ENCODE peak calls at places on chromosomes 13 and 19, in ten cellular contexts. G, T, A, V, L, I, U, W, H and N are unnamed samples.

GRCh38 chr13:40388617-40389016 is 277.8 kb downstream of the FOXO1 start:
- DNase-seq in G (no peak), T (no peak), A (no peak), V (peak; percentile 69), L (no peak), I (no peak), U (peak; percentile 53), W (peak; percentile 64), H (no peak), N (no peak)

GRCh38 chr19:46142294-46142693 is 5.7 kb upstream of the IGFL2 start:
- DNase-seq in G (no peak), T (no peak), A (no peak), V (no peak), L (no peak), I (no peak), U (no peak), W (no peak), H (no peak), N (no peak)

GRCh38 chr19:13938361-13939027 is at the start of gene PODNL1:
- DNase-seq in G (no peak), T (no peak), A (no peak), V (no peak), L (no peak), I (peak; percentile 43), U (no peak), W (no peak), H (no peak), N (no peak)

GRCh38 chr19:20640023-20640422 is 21.3 kb downstream of the ZNF626 start:
- DNase-seq in G (no peak), T (no peak), A (no peak), V (no peak), L (no peak), I (no peak), U (no peak), W (no peak), H (no peak), N (no peak)

GRCh38 chr19:53977991-53978731 is 13.3 kb upstream of the CACNG6 start:
- DNase-seq in G (peak; percentile 94), T (peak; percentile 98), A (peak; percentile 73), V (no peak), L (no peak), I (peak; percentile 97), U (no peak), W (no peak), H (peak; percentile 97), N (peak; percentile 90)

GRCh38 chr19:41265376-41266153 is 1.4 kb downstream of the HNRNPUL1 start:
- DNase-seq in G (no peak), T (no peak), A (no peak), V (no peak), L (no peak), I (peak; percentile 25), U (no peak), W (peak; percentile 24), H (no peak), N (no peak)

GRCh38 chr13:113651511-113652403 is 6.2 kb downstream of the ATP4B start:
- DNase-seq in G (no peak), T (peak; percentile 54), A (peak; percentile 33), V (no peak), L (no peak), I (no peak), U (no peak), W (peak; percentile 4), H (no peak), N (no peak)

GRCh38 chr19:40716031-40716654 is 543 bp downstream of the COQ8B start:
- DNase-seq in G (no peak), T (peak; percentile 91), A (peak; percentile 65), V (peak; percentile 65), L (no peak), I (peak; percentile 98), U (peak; percentile 40), W (no peak), H (peak; percentile 97), N (peak; percentile 49)

GRCh38 chr19:31160346-31160926 is 188.8 kb downstream of the TSHZ3 start:
- DNase-seq in G (no peak), T (no peak), A (no peak), V (no peak), L (no peak), I (no peak), U (no peak), W (no peak), H (no peak), N (no peak)

GRCh38 chr13:105442941-105443340 is 1092.5 kb downstream of the EFNB2 start:
- DNase-seq in G (no peak), T (no peak), A (no peak), V (no peak), L (no peak), I (peak; percentile 95), U (no peak), W (no peak), H (peak; percentile 79), N (no peak)

GRCh38 chr19:16897572-16898056 is 8.8 kb downstream of the F2RL3 start:
- DNase-seq in G (no peak), T (no peak), A (peak; percentile 72), V (no peak), L (no peak), I (no peak), U (no peak), W (peak; percentile 47), H (no peak), N (no peak)

GRCh38 chr13:48370815-48371214 is 42.1 kb downstream of the LPAR6 start:
- DNase-seq in G (no peak), T (no peak), A (no peak), V (no peak), L (no peak), I (no peak), U (no peak), W (no peak), H (no peak), N (no peak)

GRCh38 chr19:55484571-55485438 is at the start of gene NAT14:
- DNase-seq in G (peak; percentile 74), T (peak; percentile 75), A (peak; percentile 64), V (peak; percentile 56), L (peak; percentile 40), I (peak; percentile 55), U (peak; percentile 54), W (peak; percentile 53), H (no peak), N (peak; percentile 68)

GRCh38 chr19:48926909-48927308 is 6.6 kb upstream of the DHDH start:
- DNase-seq in G (no peak), T (peak; percentile 84), A (no peak), V (no peak), L (no peak), I (peak; percentile 98), U (no peak), W (peak; percentile 23), H (peak; percentile 87), N (no peak)

GRCh38 chr19:37999309-38000213 is 92.6 kb downstream of the SIPA1L3 start:
- DNase-seq in G (no peak), T (peak; percentile 93), A (peak; percentile 71), V (no peak), L (no peak), I (peak; percentile 99), U (no peak), W (no peak), H (peak; percentile 98), N (no peak)

GRCh38 chr13:45472171-45472705 is 7.5 kb downstream of the COG3 start:
- DNase-seq in G (no peak), T (no peak), A (no peak), V (no peak), L (no peak), I (peak; percentile 32), U (no peak), W (no peak), H (no peak), N (no peak)

GRCh38 chr13:73778242-73778864 is 355.9 kb downstream of the KLF12 start:
- DNase-seq in G (no peak), T (no peak), A (no peak), V (no peak), L (no peak), I (no peak), U (no peak), W (no peak), H (no peak), N (no peak)

GRCh38 chr13:23020246-23020843 is 160.4 kb upstream of the SGCG start:
- DNase-seq in G (peak; percentile 57), T (no peak), A (no peak), V (no peak), L (peak; percentile 41), I (peak; percentile 68), U (no peak), W (peak; percentile 42), H (peak; percentile 1), N (peak; percentile 48)

GRCh38 chr13:106484755-106485193 is 50.7 kb downstream of the EFNB2 start:
- DNase-seq in G (no peak), T (no peak), A (no peak), V (no peak), L (no peak), I (peak; percentile 45), U (no peak), W (no peak), H (no peak), N (no peak)

GRCh38 chr19:3801412-3802096 is 15.4 kb upstream of the MATK start:
- DNase-seq in G (peak; percentile 9), T (peak; percentile 52), A (no peak), V (peak; percentile 37), L (peak; percentile 35), I (no peak), U (peak; percentile 53), W (peak; percentile 37), H (no peak), N (no peak)

GRCh38 chr19:2286402-2287140 is 4.6 kb upstream of the PEAK3 start:
- DNase-seq in G (no peak), T (no peak), A (no peak), V (no peak), L (no peak), I (no peak), U (no peak), W (no peak), H (no peak), N (no peak)

GRCh38 chr13:47897411-47898050 is 103.5 kb downstream of the SUCLA2 start:
- DNase-seq in G (peak; percentile 2), T (no peak), A (no peak), V (no peak), L (no peak), I (peak; percentile 14), U (no peak), W (no peak), H (no peak), N (no peak)

GRCh38 chr19:28793391-28794168 is 419.4 kb downstream of the UQCRFS1 start:
- DNase-seq in G (peak; percentile 8), T (no peak), A (peak; percentile 38), V (no peak), L (no peak), I (no peak), U (no peak), W (no peak), H (no peak), N (peak; percentile 67)

GRCh38 chr19:43789029-43789428 is 8.3 kb upstream of the KCNN4 start:
- DNase-seq in G (no peak), T (no peak), A (no peak), V (no peak), L (no peak), I (peak; percentile 68), U (no peak), W (no peak), H (no peak), N (no peak)

GRCh38 chr13:85497652-85498051 is 301.6 kb downstream of the SLITRK6 start:
- DNase-seq in G (no peak), T (peak; percentile 73), A (no peak), V (no peak), L (no peak), I (peak; percentile 53), U (no peak), W (no peak), H (peak; percentile 49), N (no peak)

GRCh38 chr13:67230774-67231480 is 791 bp upstream of the PCDH9 start:
- DNase-seq in G (peak; percentile 55), T (peak; percentile 57), A (peak; percentile 70), V (no peak), L (peak; percentile 69), I (peak; percentile 77), U (peak; percentile 2), W (peak; percentile 39), H (no peak), N (peak; percentile 74)

GRCh38 chr13:80010286-80010831 is 330.6 kb downstream of the SPRY2 start:
- DNase-seq in G (no peak), T (no peak), A (no peak), V (no peak), L (peak; percentile 10), I (no peak), U (no peak), W (no peak), H (no peak), N (no peak)

GRCh38 chr13:102856603-102857002 is 10.8 kb downstream of the ERCC5 start:
- DNase-seq in G (no peak), T (no peak), A (peak; percentile 81), V (no peak), L (no peak), I (peak; percentile 64), U (no peak), W (no peak), H (no peak), N (no peak)